ENCODE peak calls at places on chromosomes 5 and 9, in seven cellular contexts. One of them, this sample, is unnamed.

GRCh38 chr5:172666251-172666650 is 25.2 kb downstream of the NEURL1B start:
- DNase-seq in endothelial cell: peak
- DNase-seq in AG10803: peak
- DNase-seq in HL-60: no peak
- DNase-seq in nephron progenitor cell: no peak
- DNase-seq in fibroblast of the aortic adventitia: peak
- DNase-seq in heart left ventricle: no peak
- DNase-seq in this sample: no peak

GRCh38 chr5:54453091-54453490 is 2.4 kb upstream of the HSPB3 start:
- DNase-seq in endothelial cell: no peak
- DNase-seq in AG10803: no peak
- DNase-seq in HL-60: no peak
- DNase-seq in nephron progenitor cell: no peak
- DNase-seq in fibroblast of the aortic adventitia: no peak
- DNase-seq in heart left ventricle: no peak
- DNase-seq in this sample: no peak

GRCh38 chr5:138461343-138462125 is 3.7 kb upstream of the EGR1 start:
- DNase-seq in endothelial cell: no peak
- DNase-seq in AG10803: peak
- DNase-seq in HL-60: no peak
- DNase-seq in nephron progenitor cell: no peak
- DNase-seq in fibroblast of the aortic adventitia: peak
- DNase-seq in heart left ventricle: no peak
- DNase-seq in this sample: peak

GRCh38 chr5:178537467-178538381 is 52.5 kb downstream of the COL23A1 start:
- DNase-seq in endothelial cell: no peak
- DNase-seq in AG10803: no peak
- DNase-seq in HL-60: no peak
- DNase-seq in nephron progenitor cell: no peak
- DNase-seq in fibroblast of the aortic adventitia: no peak
- DNase-seq in heart left ventricle: no peak
- DNase-seq in this sample: no peak

GRCh38 chr5:168881427-168882149 is 302.4 kb upstream of the PANK3 start:
- DNase-seq in endothelial cell: no peak
- DNase-seq in AG10803: no peak
- DNase-seq in HL-60: no peak
- DNase-seq in nephron progenitor cell: peak
- DNase-seq in fibroblast of the aortic adventitia: no peak
- DNase-seq in heart left ventricle: no peak
- DNase-seq in this sample: no peak

GRCh38 chr5:115686692-115687054 is 60.8 kb upstream of the TMED7 start:
- DNase-seq in endothelial cell: no peak
- DNase-seq in AG10803: peak
- DNase-seq in HL-60: no peak
- DNase-seq in nephron progenitor cell: no peak
- DNase-seq in fibroblast of the aortic adventitia: peak
- DNase-seq in heart left ventricle: no peak
- DNase-seq in this sample: peak

GRCh38 chr5:153905214-153905613 is 133.5 kb downstream of the FAM114A2 start:
- DNase-seq in endothelial cell: no peak
- DNase-seq in AG10803: no peak
- DNase-seq in HL-60: no peak
- DNase-seq in nephron progenitor cell: no peak
- DNase-seq in fibroblast of the aortic adventitia: no peak
- DNase-seq in heart left ventricle: no peak
- DNase-seq in this sample: no peak

GRCh38 chr9:121463026-121463827 is 36.4 kb downstream of the GGTA1 start:
- DNase-seq in endothelial cell: peak
- DNase-seq in AG10803: no peak
- DNase-seq in HL-60: peak
- DNase-seq in nephron progenitor cell: peak
- DNase-seq in fibroblast of the aortic adventitia: peak
- DNase-seq in heart left ventricle: peak
- DNase-seq in this sample: peak

GRCh38 chr5:45038366-45038987 is 229.7 kb downstream of the MRPS30 start:
- DNase-seq in endothelial cell: peak
- DNase-seq in AG10803: peak
- DNase-seq in HL-60: no peak
- DNase-seq in nephron progenitor cell: peak
- DNase-seq in fibroblast of the aortic adventitia: peak
- DNase-seq in heart left ventricle: no peak
- DNase-seq in this sample: no peak

GRCh38 chr5:170275376-170275994 is 22.1 kb downstream of the LCP2 start:
- DNase-seq in endothelial cell: no peak
- DNase-seq in AG10803: no peak
- DNase-seq in HL-60: no peak
- DNase-seq in nephron progenitor cell: no peak
- DNase-seq in fibroblast of the aortic adventitia: no peak
- DNase-seq in heart left ventricle: no peak
- DNase-seq in this sample: no peak

DNA sequence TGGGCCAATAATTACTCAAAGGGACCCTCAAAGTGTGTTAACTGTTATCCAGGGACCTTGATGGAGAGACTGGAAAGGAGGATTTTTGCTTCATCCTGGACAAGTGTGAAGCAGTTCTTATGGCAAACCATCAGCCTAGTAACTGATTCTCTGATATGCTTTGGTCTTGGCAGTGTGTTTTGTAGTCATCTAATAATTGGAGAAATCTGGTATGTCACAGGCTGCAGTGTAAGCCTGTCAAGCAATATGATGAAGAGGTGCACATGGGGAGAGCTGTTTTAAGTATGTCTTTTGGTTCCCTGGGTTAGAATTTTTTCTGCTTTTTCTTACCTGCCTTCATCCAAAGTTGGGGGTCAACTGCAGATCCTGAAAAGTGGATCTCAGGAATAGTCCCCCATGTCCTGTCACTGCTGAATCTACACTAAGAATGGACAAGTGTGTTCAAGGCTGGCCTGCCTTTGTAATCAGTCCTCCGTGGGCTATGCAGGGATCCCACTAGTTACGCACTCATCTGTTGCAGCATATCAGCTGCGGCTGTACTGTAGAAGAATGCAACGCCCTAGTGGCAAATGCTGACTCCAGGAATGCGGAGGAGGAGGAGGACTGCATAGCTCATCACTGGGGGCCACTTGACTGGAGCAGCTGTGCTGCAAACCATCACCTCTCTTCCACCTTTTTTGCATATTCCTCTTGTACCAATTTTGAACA is 1.9 kb downstream of the SPTAN1 start:
- DNase-seq in endothelial cell: peak
- DNase-seq in AG10803: peak
- DNase-seq in HL-60: no peak
- DNase-seq in nephron progenitor cell: peak
- DNase-seq in fibroblast of the aortic adventitia: peak
- DNase-seq in heart left ventricle: peak
- DNase-seq in this sample: peak
- TF ChIP-seq CTCF in endothelial cell: no peak
- TF ChIP-seq CTCF in AG10803: peak
- TF ChIP-seq CTCF in HL-60: no peak
- TF ChIP-seq CTCF in nephron progenitor cell: no peak
- TF ChIP-seq CTCF in fibroblast of the aortic adventitia: peak
- TF ChIP-seq CTCF in heart left ventricle: no peak
- TF ChIP-seq CTCF in this sample: no peak

DNA sequence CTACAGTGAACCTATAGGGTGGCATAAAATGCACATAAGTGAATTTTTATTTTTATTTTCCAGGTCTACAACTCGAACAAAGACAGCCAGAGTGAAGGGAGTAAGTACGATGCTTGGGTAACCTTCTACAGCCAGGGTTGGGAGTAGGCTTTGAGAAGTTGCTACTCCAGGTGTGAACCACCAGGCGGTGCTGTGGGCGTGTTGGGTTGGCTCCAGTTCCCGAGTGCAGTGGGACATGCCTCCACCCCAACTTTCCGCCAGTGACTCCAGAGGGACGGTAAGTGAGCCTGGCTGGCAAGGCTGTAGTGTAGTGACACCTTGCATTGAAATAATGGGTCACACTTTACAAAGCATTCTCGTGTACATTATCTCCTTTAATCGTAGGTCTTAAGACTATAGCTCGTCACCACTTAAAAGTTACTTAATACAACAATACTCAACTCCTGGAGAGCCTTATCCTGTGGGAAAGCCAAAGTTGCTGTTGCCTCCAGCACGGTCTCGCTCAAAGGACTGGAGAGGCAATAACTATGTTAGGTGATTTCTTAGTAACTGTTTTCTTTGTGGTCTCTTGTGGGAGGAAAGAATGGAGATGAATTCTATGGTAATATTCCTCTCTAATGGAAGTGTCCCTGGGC is 244.0 kb downstream of the ARHGAP26 start:
- DNase-seq in endothelial cell: peak
- DNase-seq in AG10803: no peak
- DNase-seq in HL-60: no peak
- DNase-seq in nephron progenitor cell: peak
- DNase-seq in fibroblast of the aortic adventitia: no peak
- DNase-seq in heart left ventricle: peak
- DNase-seq in this sample: peak
- TF ChIP-seq CTCF in endothelial cell: peak
- TF ChIP-seq CTCF in AG10803: peak
- TF ChIP-seq CTCF in HL-60: peak
- TF ChIP-seq CTCF in nephron progenitor cell: peak
- TF ChIP-seq CTCF in fibroblast of the aortic adventitia: peak
- TF ChIP-seq CTCF in heart left ventricle: peak
- TF ChIP-seq CTCF in this sample: no peak

GRCh38 chr9:34452568-34452967 is 5.8 kb downstream of the FAM219A start:
- DNase-seq in endothelial cell: no peak
- DNase-seq in AG10803: no peak
- DNase-seq in HL-60: no peak
- DNase-seq in nephron progenitor cell: no peak
- DNase-seq in fibroblast of the aortic adventitia: no peak
- DNase-seq in heart left ventricle: no peak
- DNase-seq in this sample: no peak

GRCh38 chr9:34457266-34458012 is 931 bp downstream of the FAM219A start:
- DNase-seq in endothelial cell: peak
- DNase-seq in AG10803: peak
- DNase-seq in HL-60: no peak
- DNase-seq in nephron progenitor cell: peak
- DNase-seq in fibroblast of the aortic adventitia: peak
- DNase-seq in heart left ventricle: peak
- DNase-seq in this sample: peak

GRCh38 chr9:34456746-34457145 is 1.6 kb downstream of the FAM219A start:
- DNase-seq in endothelial cell: no peak
- DNase-seq in AG10803: no peak
- DNase-seq in HL-60: no peak
- DNase-seq in nephron progenitor cell: no peak
- DNase-seq in fibroblast of the aortic adventitia: no peak
- DNase-seq in heart left ventricle: no peak
- DNase-seq in this sample: no peak

GRCh38 chr9:34451545-34451944 is 6.8 kb downstream of the FAM219A start:
- DNase-seq in endothelial cell: no peak
- DNase-seq in AG10803: no peak
- DNase-seq in HL-60: no peak
- DNase-seq in nephron progenitor cell: no peak
- DNase-seq in fibroblast of the aortic adventitia: no peak
- DNase-seq in heart left ventricle: no peak
- DNase-seq in this sample: peak

GRCh38 chr9:34454571-34455065 is 3.8 kb downstream of the FAM219A start:
- DNase-seq in endothelial cell: no peak
- DNase-seq in AG10803: peak
- DNase-seq in HL-60: no peak
- DNase-seq in nephron progenitor cell: no peak
- DNase-seq in fibroblast of the aortic adventitia: peak
- DNase-seq in heart left ventricle: peak
- DNase-seq in this sample: peak
- TF ChIP-seq CTCF in endothelial cell: no peak
- TF ChIP-seq CTCF in AG10803: peak
- TF ChIP-seq CTCF in HL-60: no peak
- TF ChIP-seq CTCF in nephron progenitor cell: no peak
- TF ChIP-seq CTCF in fibroblast of the aortic adventitia: no peak
- TF ChIP-seq CTCF in heart left ventricle: peak
- TF ChIP-seq CTCF in this sample: no peak

DNA sequence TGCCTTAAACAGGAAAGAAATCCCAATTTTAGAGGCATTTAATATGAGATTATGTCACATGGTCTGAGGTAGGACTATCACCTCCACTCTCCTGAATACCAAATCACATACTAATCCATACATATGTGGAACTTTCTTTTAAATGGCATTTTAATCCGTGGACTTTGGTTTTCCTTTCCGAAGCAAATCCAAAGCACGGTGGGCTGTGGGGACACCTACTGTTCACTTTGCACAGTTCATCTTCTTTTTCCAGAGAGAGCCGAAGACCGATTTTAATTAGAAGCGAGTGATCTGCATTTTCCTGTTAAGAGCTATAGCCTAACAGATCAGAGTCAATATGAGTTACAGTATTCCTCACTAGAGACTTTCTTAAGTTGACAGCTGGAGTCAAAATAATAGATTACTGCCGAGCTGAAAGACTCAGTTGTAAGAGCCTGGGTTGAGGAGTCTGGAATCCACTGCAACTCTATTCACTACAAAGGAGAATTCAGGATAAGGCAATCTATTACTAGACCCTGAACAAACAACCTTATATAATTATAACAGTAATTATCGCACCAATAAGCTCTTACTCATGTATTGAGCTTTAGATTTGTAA is 144.8 kb downstream of the TRPM6 start:
- DNase-seq in endothelial cell: peak
- DNase-seq in AG10803: peak
- DNase-seq in HL-60: no peak
- DNase-seq in nephron progenitor cell: peak
- DNase-seq in fibroblast of the aortic adventitia: peak
- DNase-seq in heart left ventricle: no peak
- DNase-seq in this sample: peak
- TF ChIP-seq CTCF in endothelial cell: peak
- TF ChIP-seq CTCF in AG10803: peak
- TF ChIP-seq CTCF in HL-60: peak
- TF ChIP-seq CTCF in nephron progenitor cell: peak
- TF ChIP-seq CTCF in fibroblast of the aortic adventitia: peak
- TF ChIP-seq CTCF in heart left ventricle: peak
- TF ChIP-seq CTCF in this sample: peak

DNA sequence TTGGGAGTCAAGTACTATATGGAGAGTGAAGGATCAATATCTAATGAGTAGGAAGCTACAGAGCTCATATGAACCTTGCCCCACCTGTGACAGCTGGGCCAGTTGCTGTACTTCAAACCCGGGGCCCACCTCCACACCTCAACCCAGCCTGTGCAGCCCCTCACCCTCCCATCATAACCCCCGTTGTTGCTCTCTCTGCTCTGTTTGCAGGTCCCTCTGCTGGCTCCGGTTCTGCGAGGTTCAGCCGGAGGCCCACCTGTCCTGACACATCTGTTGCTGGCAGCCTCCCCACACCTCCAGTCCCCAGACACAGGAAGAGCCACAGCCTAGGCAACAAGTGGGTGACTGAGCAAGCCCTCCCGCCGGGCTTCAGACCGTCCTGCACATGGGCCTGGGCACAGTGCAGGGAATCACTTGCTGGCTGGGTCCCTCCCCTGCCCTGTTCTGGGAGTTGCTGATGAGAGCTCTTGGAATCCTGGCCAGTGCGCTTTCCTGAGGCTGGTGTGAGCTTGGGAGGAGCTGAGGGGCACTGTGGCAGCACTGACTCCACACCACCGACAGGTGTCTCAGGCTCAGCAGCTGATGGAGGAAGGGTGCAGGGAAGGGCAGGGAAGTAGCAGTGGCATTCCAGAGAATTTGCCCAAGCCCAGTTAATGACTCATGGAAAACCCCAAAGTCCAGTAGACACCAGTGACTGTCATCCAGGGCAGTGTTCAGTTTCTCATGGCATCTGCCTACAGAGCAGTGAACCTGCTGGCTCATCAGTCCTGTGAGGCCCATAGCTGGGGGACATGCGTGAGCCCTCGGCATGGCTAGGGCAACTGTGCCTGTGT is 69.5 kb upstream of the GARNL3 start:
- DNase-seq in endothelial cell: no peak
- DNase-seq in AG10803: peak
- DNase-seq in HL-60: no peak
- DNase-seq in nephron progenitor cell: no peak
- DNase-seq in fibroblast of the aortic adventitia: no peak
- DNase-seq in heart left ventricle: peak
- DNase-seq in this sample: peak
- TF ChIP-seq CTCF in endothelial cell: no peak
- TF ChIP-seq CTCF in AG10803: no peak
- TF ChIP-seq CTCF in HL-60: no peak
- TF ChIP-seq CTCF in nephron progenitor cell: no peak
- TF ChIP-seq CTCF in fibroblast of the aortic adventitia: no peak
- TF ChIP-seq CTCF in heart left ventricle: no peak
- TF ChIP-seq CTCF in this sample: no peak